ENCODE peak calls at places on chromosomes 1 and 21, in nine cellular contexts. X is breast epithelium, C is sigmoid colon, Q is left lung, Z is endothelial cell of umbilical vein, Y is right atrium auricular region, K is lower lobe of right lung, D is psoas muscle, U is GM23338. R is an unnamed sample. For H3K4me1, the result is how much of the 10 kb centered on the place peaks cover.

GRCh38 chr1:45840704-45841103 is 37.3 kb downstream of the MAST2 start:
- DNase-seq in K (no peak), Q (no peak), U (no peak), C (no peak), Z (no peak), X (no peak), Y (no peak), D (peak), R (no peak)

GRCh38 chr1:111370871-111371270 is 56.7 kb downstream of the OVGP1 start:
- DNase-seq in K (no peak), C (no peak), Y (no peak), D (no peak), Q (no peak), U (no peak), Z (no peak), X (no peak), R (no peak)

GRCh38 chr21:39367783-39368182 is 18.9 kb upstream of the HMGN1 start:
- DNase-seq in U (no peak), D (no peak), X (no peak), C (no peak), K (no peak), Y (no peak), Q (no peak), Z (no peak), R (no peak)

GRCh38 chr1:52057245-52057644 is 1.1 kb downstream of the BTF3L4 start:
- DNase-seq in Z (no peak), K (no peak), C (no peak), Y (no peak), U (no peak), Q (no peak), D (no peak), X (no peak), R (no peak)

GRCh38 chr21:42381347-42381984 is 14.4 kb downstream of the TMPRSS3 start:
- DNase-seq in K (peak), X (peak), Y (no peak), Q (peak), U (peak), D (no peak), C (no peak), Z (peak), R (peak)

GRCh38 chr1:173476664-173477285 is 360 bp upstream of the PRDX6 start:
- DNase-seq in X (peak), K (peak), Z (peak), Q (peak), C (peak), Y (peak), D (peak), U (peak), R (peak)

GRCh38 chr1:35554261-35555211 is 2.7 kb downstream of the KIAA0319L start:
- DNase-seq in K (no peak), U (peak), Q (no peak), Z (peak), X (peak), Y (no peak), D (no peak), C (no peak), R (no peak)

GRCh38 chr21:28821276-28822063 is 171.2 kb downstream of the LTN1 start:
- DNase-seq in Z (peak), K (no peak), D (no peak), Q (no peak), X (no peak), Y (no peak), U (no peak), C (no peak), R (no peak)

GRCh38 chr1:116411784-116412479 is 38.9 kb downstream of the ATP1A1 start:
- DNase-seq in Z (no peak), X (no peak), C (no peak), K (no peak), D (no peak), U (no peak), Q (no peak), Y (no peak), R (no peak)

GRCh38 chr1:117658676-117659075 is 52.8 kb downstream of the TENT5C start:
- DNase-seq in Y (no peak), K (no peak), U (no peak), X (no peak), Q (no peak), C (no peak), D (no peak), Z (no peak), R (peak)

DNA sequence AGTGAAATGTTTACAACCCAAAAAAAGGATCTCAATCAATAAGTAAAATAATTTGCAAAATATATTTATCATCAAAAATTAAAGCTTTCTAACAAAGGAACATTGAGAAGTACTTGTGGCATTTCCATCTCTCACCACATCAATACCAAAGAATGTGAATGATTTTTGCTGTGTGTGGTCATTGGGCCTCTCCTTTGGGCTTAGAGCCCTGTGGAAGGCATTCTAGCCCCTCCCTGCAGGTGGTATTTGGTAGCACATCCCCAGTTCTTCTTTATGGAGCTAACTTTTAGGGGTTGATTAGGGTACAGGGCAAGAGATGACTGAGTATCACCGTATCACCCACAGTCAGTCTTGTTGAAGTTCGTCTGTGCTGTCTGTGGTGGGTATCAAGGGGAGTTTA is 294.1 kb upstream of the SGIP1 start:
- DNase-seq in X (no peak), C (no peak), U (peak), Z (no peak), K (no peak), Y (no peak), Q (no peak), D (no peak), R (no peak)
- TF ChIP-seq CTCF in X (no peak), C (no peak), U (peak), Z (no peak), K (no peak), Y (no peak), Q (no peak), D (no peak), R (no peak)

GRCh38 chr1:233290609-233291008 is 4.9 kb downstream of the PCNX2 start:
- DNase-seq in K (no peak), X (no peak), U (no peak), Y (no peak), Z (no peak), C (no peak), Q (no peak), D (no peak), R (no peak)

GRCh38 chr1:233295775-233296322 is 324 bp upstream of the PCNX2 start:
- DNase-seq in Y (no peak), U (no peak), D (no peak), C (no peak), Z (no peak), X (no peak), K (no peak), Q (no peak), R (no peak)

GRCh38 chr1:233289676-233290075 is 5.8 kb downstream of the PCNX2 start:
- DNase-seq in Z (peak), D (no peak), Y (no peak), X (no peak), K (no peak), Q (no peak), C (no peak), U (peak), R (no peak)

GRCh38 chr1:233294991-233295774 is at the start of gene PCNX2:
- DNase-seq in Y (no peak), Z (peak), U (peak), D (no peak), C (peak), X (no peak), Q (peak), K (peak), R (peak)

DNA sequence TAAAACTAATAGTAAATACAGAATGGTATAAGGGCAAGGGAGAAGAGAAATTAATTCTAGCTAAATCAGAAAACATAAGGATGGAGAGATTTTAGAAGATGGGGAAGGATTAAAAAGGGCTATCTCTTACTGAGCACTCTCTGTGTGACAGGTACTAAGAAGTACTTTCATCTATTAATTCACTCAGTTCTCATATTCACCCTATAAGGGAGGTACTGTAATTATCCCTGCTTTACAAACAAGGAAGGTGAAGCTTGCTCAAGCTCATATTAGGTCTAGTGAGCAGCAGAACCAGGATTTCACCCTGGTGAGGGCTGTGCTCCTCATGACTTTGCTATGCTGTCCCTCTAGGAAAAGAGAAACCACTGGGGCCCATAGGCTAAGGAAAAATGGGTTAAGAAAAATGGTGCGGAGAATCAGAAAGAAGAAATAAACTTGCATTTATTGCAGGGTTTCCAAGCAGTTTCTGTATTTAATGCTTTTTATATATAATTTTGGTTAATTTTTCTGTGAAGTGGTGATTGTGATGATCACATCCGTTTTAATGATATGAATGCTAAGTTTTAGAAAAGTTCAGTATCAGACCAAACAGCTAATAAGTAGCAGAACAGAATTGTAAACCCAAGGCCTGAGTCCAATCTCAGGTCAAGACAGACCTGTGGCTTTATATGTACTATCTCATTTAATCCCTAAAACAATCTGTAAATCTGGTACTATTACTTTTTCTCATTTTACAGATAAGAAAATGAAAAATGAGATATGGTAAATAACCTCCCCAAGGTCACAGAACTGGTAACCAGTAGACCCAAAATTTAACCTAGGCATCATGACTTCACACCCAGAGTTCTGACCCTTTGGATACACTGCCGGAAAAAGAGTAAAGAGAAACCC is 1.7 kb downstream of the PCNX2 start:
- DNase-seq in Y (no peak), X (no peak), D (no peak), C (no peak), K (no peak), Z (no peak), U (peak), Q (no peak), R (no peak)
- H3K4me1 ChIP-seq in Y (under half), X (under half), D (under half), C (under half), K (under half), Z (under half), U (half or more), Q (under half), R (under half)

DNA sequence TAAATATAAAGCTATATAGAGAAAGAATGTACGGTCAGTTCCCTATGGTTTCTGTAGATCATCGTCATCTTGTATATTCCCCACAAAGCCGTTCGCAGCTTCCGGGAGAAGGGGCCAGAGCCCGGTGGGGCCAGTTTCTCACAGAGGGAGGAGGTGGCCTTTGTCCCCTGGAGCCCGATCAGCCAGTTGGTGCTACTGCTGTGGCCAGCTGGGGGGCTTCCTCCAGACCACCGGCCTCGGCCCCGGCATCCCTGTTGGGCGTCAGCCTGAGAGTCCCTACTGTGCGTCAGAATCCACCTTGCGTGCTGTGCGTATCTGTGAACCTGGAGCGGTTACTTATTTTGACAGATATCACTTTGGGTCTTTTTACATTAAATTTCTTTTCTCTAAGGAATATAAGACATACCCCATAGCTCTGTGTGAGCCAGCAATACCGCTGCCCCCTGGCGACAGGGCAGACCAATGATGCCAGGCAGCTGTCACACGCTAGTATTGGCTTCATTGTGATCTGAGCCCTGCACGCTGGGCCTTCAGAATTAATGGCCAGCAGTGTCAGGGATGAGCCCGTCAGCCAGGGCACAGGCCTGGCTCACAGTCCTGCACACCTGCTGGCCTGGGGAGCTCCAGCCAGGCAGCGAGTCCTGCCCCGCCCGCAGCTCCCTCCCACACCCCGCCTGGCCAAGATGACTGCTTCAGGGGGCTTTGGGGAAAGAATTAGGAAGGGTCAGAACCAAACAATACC is 145.9 kb downstream of the PGBD5 start:
- DNase-seq in X (no peak), D (peak), Y (no peak), U (no peak), Q (no peak), K (peak), C (peak), Z (no peak), R (no peak)
- TF ChIP-seq CTCF in X (no peak), D (peak), Y (no peak), U (peak), Q (no peak), K (no peak), C (no peak), Z (no peak), R (no peak)

DNA sequence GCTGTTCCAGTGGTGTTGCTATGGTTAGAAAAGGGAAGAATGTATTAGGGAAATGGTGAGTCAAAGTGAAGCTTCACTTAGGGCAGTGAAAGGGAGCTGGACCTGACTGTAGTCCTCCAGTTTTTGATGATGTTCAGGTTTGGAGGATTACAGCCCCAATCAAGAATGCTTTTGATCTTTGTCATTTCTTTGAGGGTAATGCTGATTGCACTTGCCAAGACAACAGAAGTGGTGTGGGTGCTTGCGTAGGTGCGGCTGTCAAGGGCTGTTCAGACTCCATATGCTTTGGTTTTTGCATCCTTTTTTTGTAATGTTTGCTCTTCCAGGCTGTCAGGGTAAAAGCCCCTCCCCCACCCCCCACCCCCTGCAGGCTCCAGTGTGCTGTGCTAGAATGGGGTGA is 38.9 kb downstream of the HHAT start:
- DNase-seq in C (no peak), Q (no peak), Z (no peak), U (no peak), Y (no peak), D (no peak), X (no peak), K (no peak), R (no peak)
- H3K4me1 ChIP-seq in C (under half), Q (under half), Z (under half), U (under half), Y (under half), D (under half), X (under half), K (under half), R (under half)

DNA sequence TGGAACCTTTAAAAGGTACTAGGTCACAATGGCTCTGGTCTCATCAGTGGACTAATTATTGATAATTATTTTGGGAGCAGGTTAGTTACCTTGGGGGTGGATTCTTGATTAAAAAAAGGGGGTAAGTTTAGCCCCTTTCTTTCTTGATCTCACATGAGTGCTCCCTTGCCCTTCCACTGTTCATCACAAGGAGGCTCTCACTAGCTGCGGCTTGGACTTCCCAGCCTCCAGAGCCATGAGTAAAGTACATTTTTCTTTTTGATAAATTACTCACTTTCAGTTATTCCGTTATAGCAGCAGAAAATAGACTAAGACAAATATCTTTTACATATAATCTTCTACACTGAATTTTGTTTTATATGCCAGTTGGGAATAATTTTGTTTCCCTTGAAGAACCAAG is 254.8 kb upstream of the DEPDC1 start:
- DNase-seq in U (no peak), Q (no peak), C (no peak), K (no peak), X (no peak), Y (no peak), D (no peak), Z (no peak), R (no peak)
- TF ChIP-seq CTCF in U (peak), Q (no peak), C (no peak), K (no peak), X (no peak), Y (no peak), D (no peak), Z (no peak), R (no peak)